ENCODE peak calls at places on chromosomes 16 and 17, in eight cellular contexts. L, G, Z, H, V, W, K and E are unnamed samples.

GRCh38 chr17:51097708-51098446 is 22.8 kb downstream of the SPAG9 start:
- DNase-seq in Z (peak), L (no peak), H (no peak), W (peak), K (no peak), G (no peak), V (no peak), E (no peak)

GRCh38 chr17:63382826-63383225 is 63.3 kb downstream of the CYB561 start:
- DNase-seq in G (no peak), V (no peak), W (no peak), K (no peak), H (no peak), L (no peak), Z (no peak), E (no peak)

GRCh38 chr16:5709889-5710288 is 612.3 kb upstream of the EEF2KMT start:
- DNase-seq in G (peak), L (no peak), Z (no peak), K (no peak), W (no peak), V (no peak), H (no peak), E (no peak)

GRCh38 chr16:1008085-1008484 is 26.5 kb downstream of the SOX8 start:
- DNase-seq in K (no peak), V (no peak), W (no peak), L (no peak), H (no peak), G (no peak), Z (no peak), E (no peak)

GRCh38 chr16:3961449-3961849 is 80.9 kb upstream of the CREBBP start:
- DNase-seq in G (no peak), Z (no peak), V (no peak), K (no peak), L (no peak), H (no peak), W (no peak), E (no peak)

GRCh38 chr17:46060461-46060860 is 61.4 kb downstream of the STH start:
- DNase-seq in L (no peak), H (no peak), G (no peak), K (no peak), W (no peak), Z (no peak), V (no peak), E (no peak)

GRCh38 chr16:19415918-19416317 is 1.8 kb upstream of the TMC5 start:
- DNase-seq in K (no peak), V (no peak), H (no peak), G (no peak), W (no peak), Z (no peak), L (no peak), E (no peak)

GRCh38 chr17:72413077-72414031 is 292.5 kb downstream of the SOX9 start:
- DNase-seq in K (no peak), V (no peak), W (no peak), G (no peak), H (no peak), L (no peak), Z (peak), E (no peak)

GRCh38 chr16:14958970-14959369 is 15.9 kb upstream of the PDXDC1 start:
- DNase-seq in L (no peak), W (no peak), G (peak), H (no peak), K (no peak), V (no peak), Z (no peak), E (no peak)

GRCh38 chr16:27253526-27253930 is 15.0 kb downstream of the NSMCE1 start:
- DNase-seq in G (no peak), Z (no peak), H (no peak), L (no peak), K (no peak), V (no peak), W (no peak), E (no peak)

GRCh38 chr17:49597438-49597837 is 21.8 kb downstream of the NXPH3 start:
- DNase-seq in H (no peak), W (no peak), G (no peak), L (no peak), Z (no peak), K (no peak), V (no peak), E (no peak)

GRCh38 chr16:6193718-6194117 is 1096.1 kb upstream of the EEF2KMT start:
- DNase-seq in W (no peak), K (no peak), V (no peak), L (no peak), H (no peak), Z (no peak), G (peak), E (no peak)

GRCh38 chr16:81861915-81862314 is 82.8 kb downstream of the PLCG2 start:
- DNase-seq in G (no peak), K (no peak), L (no peak), H (no peak), V (no peak), W (peak), Z (no peak), E (no peak)

GRCh38 chr17:48961516-48962233 is 6.7 kb downstream of the GIP start:
- DNase-seq in L (no peak), H (no peak), V (peak), W (no peak), G (peak), Z (no peak), K (no peak), E (no peak)

GRCh38 chr17:4136373-4136772 is 6.5 kb downstream of the ZZEF1 start:
- DNase-seq in K (peak), V (no peak), L (no peak), Z (peak), H (no peak), G (no peak), W (no peak), E (no peak)

GRCh38 chr16:70254095-70254964 is 2.6 kb upstream of the EXOSC6 start:
- DNase-seq in K (no peak), Z (no peak), W (peak), L (no peak), H (no peak), V (no peak), G (no peak), E (no peak)

GRCh38 chr16:24482681-24483202 is 56.6 kb upstream of the RBBP6 start:
- DNase-seq in W (no peak), L (no peak), V (no peak), K (no peak), G (no peak), H (no peak), Z (no peak), E (no peak)

GRCh38 chr17:31803494-31804213 is 55.4 kb downstream of the COPRS start:
- DNase-seq in G (no peak), K (no peak), L (no peak), W (no peak), H (no peak), Z (peak), V (no peak), E (no peak)

GRCh38 chr16:154223-155030 is 2.0 kb downstream of the HBZ start:
- DNase-seq in K (no peak), H (no peak), Z (peak), G (peak), L (no peak), V (no peak), W (no peak), E (no peak)

DNA sequence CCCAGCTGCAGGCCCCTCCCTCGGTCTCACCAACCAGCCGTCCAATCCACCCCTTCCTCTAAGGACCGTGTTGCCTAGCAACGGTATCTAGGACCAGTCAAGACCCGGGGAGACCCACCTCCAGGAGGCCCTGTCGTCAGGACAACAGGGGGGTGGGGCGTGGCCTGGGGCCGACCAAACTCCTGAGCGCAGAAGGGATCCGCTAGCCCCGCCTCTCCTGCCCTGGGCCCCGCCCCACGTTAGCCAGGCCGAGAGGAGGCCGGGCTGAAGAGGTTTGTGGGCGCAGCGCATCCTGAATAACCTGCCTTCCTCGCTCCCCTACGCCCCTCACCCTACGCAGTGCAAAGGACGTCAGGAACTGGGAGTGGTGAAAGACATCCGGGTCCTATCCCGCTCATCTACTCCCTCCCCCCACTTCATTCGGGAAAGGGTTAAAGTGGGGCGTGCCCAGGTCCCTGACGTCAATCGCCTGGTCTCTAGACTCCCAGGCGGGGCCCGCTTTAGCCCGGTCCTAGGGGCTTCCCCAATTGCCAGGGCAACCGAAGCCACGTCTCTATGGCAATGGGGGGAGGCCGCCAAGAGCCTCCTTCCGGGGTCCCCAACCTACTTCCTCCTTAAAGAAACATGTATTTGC is 14.7 kb downstream of the DLG4 start:
- DNase-seq in G (peak), V (peak), H (peak), K (peak), W (peak), Z (peak), L (peak), E (peak)
- TF ChIP-seq POLR2A in G (no peak), V (no peak), H (no peak), K (no peak), W (no peak), Z (no peak), L (no peak), E (peak)

GRCh38 chr17:75876190-75876937 is 2.0 kb downstream of the TRIM47 start:
- DNase-seq in V (peak), L (no peak), G (peak), K (no peak), W (peak), H (no peak), Z (peak), E (no peak)
- TF ChIP-seq POLR2A in V (no peak), L (no peak), G (no peak), K (no peak), W (no peak), H (no peak), Z (peak), E (peak)

GRCh38 chr17:75012320-75013076 is at the start of gene MRPL58:
- DNase-seq in Z (peak), L (peak), H (peak), W (peak), G (peak), K (peak), V (peak), E (no peak)
- TF ChIP-seq POLR2A in Z (peak), L (no peak), H (peak), W (no peak), G (peak), K (no peak), V (peak), E (no peak)

DNA sequence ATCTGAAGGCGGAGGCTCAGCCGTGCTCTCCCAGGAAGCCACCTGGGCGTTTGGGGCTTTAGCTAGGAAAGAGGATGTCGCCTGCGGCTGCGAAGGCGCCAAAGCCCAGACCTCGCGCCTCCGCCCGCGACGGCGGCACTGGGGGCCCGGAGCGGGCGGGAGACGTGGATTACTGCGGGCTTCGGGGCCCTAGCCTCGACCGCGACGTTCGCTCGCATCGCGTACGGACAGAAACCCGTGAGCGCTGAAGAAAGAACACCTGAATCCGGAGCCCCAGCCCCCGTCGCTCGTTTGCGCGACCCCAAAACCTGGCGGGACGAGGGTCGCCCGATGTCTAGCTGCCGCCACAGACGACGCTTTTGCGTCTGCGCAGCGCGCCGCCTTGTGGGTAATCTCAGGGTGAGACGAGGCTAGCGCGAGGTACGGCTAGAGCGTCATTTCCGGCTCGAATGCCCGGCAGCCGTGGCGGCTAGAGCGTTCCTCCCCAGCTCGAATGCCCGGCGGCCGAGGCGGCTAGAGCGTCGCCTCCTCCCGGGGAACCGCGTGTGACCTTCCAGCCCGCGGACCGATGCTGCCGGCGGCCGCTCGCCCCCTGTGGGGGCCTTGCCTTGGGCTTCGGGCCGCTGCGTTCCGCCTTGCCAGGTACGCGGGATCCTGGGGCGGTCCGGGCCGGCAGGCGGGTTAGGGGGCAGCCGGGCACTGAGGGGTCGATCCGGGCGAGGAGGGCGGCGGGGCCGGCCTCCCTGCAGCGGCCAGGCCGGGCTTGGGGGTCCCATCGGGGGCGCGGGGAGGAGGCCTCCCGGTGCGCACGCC is at the start of gene MRPL12:
- DNase-seq in G (peak), Z (peak), V (peak), W (peak), K (peak), L (peak), H (peak), E (peak)
- TF ChIP-seq POLR2A in G (peak), Z (peak), V (peak), W (no peak), K (peak), L (peak), H (peak), E (no peak)

GRCh38 chr17:65122836-65123756 is 14.1 kb upstream of the RGS9 start:
- DNase-seq in G (peak), K (peak), V (peak), L (peak), W (peak), Z (peak), H (peak), E (no peak)
- TF ChIP-seq POLR2A in G (peak), K (peak), V (peak), L (no peak), W (no peak), Z (peak), H (peak), E (peak)

DNA sequence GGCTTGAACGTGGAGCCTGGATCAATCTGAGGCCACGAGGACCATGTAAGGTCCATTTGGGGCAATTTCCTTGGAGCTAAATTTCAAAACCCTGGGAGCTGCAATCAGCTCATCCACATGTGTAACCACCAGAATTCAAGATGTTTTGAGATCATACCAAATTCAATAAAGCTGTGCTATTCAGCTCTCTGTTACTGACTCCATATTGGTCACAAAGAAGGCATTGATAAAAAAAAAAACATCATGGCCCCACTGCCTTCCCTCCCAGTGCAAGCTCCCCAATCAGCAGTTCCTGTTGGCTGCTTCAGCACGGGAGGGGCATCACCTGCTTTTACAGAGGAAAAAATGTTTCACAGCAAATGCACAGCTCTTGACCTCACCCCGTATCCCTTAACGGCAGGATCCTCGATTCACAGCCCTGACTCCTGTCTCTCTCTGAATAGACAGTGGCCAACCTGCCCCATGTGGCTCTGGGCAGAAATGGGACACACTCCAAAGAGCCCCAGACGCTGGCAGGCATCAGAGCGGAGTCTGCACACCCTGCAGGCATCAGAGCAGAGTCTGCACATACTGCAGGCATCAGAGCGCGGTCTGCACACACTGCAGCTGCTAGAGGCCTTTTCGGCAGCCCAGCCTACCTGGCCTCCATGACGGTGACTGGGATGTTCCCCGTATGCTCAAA is 37.1 kb downstream of the FANCA start:
- DNase-seq in W (no peak), V (no peak), L (no peak), K (no peak), G (no peak), H (no peak), Z (no peak), E (no peak)
- TF ChIP-seq POLR2A in W (no peak), V (no peak), L (no peak), K (no peak), G (no peak), H (no peak), Z (no peak), E (no peak)

DNA sequence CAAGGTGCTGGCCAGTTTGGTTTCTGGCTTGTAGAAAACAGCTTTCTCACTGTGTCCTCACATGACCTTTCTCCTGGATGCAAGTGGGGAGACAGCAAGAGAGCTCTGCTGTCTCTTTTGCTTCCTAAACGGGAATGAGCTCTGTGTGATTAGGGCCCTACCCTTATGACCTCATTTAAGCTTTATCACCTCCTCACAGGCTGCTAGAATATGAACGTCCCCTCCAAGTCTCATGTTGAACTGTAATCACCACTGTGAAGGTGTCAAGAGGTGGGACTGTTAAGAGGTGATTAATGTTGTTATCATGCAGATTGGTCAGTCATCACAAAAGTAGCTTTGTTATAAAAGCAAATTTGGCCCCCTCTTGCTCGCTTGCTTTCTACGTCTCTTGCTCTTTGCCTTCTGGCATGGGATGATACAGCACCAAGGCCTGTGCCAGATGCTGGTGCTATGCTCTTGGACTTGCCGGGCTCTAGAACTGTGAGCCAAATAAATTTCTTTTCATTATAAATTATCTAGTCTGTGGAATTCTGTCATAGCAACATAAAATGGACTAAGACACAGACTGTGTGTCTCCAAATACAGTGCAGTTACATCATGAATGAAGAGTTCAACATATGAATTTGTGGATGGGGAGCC is 14.8 kb upstream of the POLR3E start:
- DNase-seq in L (no peak), W (no peak), Z (no peak), H (no peak), V (no peak), K (no peak), G (no peak), E (no peak)
- TF ChIP-seq POLR2A in L (no peak), W (no peak), Z (no peak), H (no peak), V (no peak), K (no peak), G (no peak), E (no peak)